ENCODE peak calls at places on chromosomes 13 and 19, in seven cellular contexts. B is K562, E is thoracic aorta, Q is fibroblast of the aortic adventitia, J is cardiac fibroblast, T is uterus, O is AG10803. C is an unnamed sample.
A peak's percentile ranks its signal among the peaks of the same experiment; 100 is the strongest.

GRCh38 chr13:91359566-91359965 is 12.1 kb downstream of the MIR17HG start:
- DNase-seq in B (no peak), E (no peak), Q (no peak), J (no peak), T (no peak), O (no peak), C (no peak)

GRCh38 chr13:100300708-100301107 is 211.8 kb downstream of the PCCA start:
- DNase-seq in B (no peak), E (no peak), Q (no peak), J (no peak), T (no peak), O (no peak), C (no peak)

GRCh38 chr13:59425211-59425721 is 738.5 kb downstream of the DIAPH3 start:
- DNase-seq in B (no peak), E (no peak), Q (peak; percentile 2), J (peak; percentile 25), T (no peak), O (peak; percentile 79), C (no peak)

GRCh38 chr19:57075801-57076492 is 43.8 kb upstream of the USP29 start:
- DNase-seq in B (no peak), E (no peak), Q (no peak), J (no peak), T (no peak), O (no peak), C (no peak)

GRCh38 chr19:5143471-5144411 is 174.8 kb downstream of the KDM4B start:
- DNase-seq in B (no peak), E (no peak), Q (no peak), J (no peak), T (no peak), O (no peak), C (peak; percentile 57)

GRCh38 chr13:48251616-48252081 is 18.6 kb downstream of the ITM2B start:
- DNase-seq in B (no peak), E (no peak), Q (peak; percentile 90), J (peak; percentile 71), T (no peak), O (peak; percentile 91), C (no peak)

GRCh38 chr19:39951686-39952085 is 17.3 kb upstream of the FCGBP start:
- DNase-seq in B (no peak), E (no peak), Q (peak; percentile 25), J (peak; percentile 35), T (no peak), O (peak; percentile 11), C (no peak)

GRCh38 chr19:47573076-47574026 is at the start of gene ZNF541:
- DNase-seq in B (peak; percentile 70), E (peak; percentile 12), Q (peak; percentile 35), J (peak; percentile 71), T (peak; percentile 31), O (peak; percentile 45), C (peak; percentile 79)

GRCh38 chr19:4705413-4706131 is 18.1 kb downstream of the DPP9 start:
- DNase-seq in B (no peak), E (no peak), Q (no peak), J (peak; percentile 14), T (no peak), O (no peak), C (no peak)

GRCh38 chr19:18645035-18645511 is 8.2 kb downstream of the KLHL26 start:
- DNase-seq in B (no peak), E (peak; percentile 46), Q (no peak), J (no peak), T (no peak), O (no peak), C (no peak)

GRCh38 chr19:55525289-55526101 is 11.4 kb downstream of the SBK2 start:
- DNase-seq in B (no peak), E (no peak), Q (no peak), J (no peak), T (no peak), O (no peak), C (no peak)

GRCh38 chr13:28047784-28048388 is 52.5 kb downstream of the FLT3 start:
- DNase-seq in B (no peak), E (no peak), Q (no peak), J (no peak), T (no peak), O (peak; percentile 26), C (no peak)

GRCh38 chr19:19459707-19460251 is 54.3 kb downstream of the GATAD2A start:
- DNase-seq in B (no peak), E (no peak), Q (peak; percentile 50), J (peak; percentile 56), T (no peak), O (peak; percentile 71), C (peak; percentile 89)

GRCh38 chr13:46992383-46992952 is 95.6 kb upstream of the HTR2A start:
- DNase-seq in B (peak; percentile 10), E (no peak), Q (peak; percentile 11), J (peak; percentile 40), T (no peak), O (peak; percentile 12), C (peak; percentile 12)

GRCh38 chr19:13089139-13089856 is 13.4 kb downstream of the LYL1 start:
- DNase-seq in B (peak; percentile 64), E (no peak), Q (no peak), J (no peak), T (no peak), O (no peak), C (peak; percentile 51)

GRCh38 chr13:64782459-64782858 is 2447.7 kb downstream of the PCDH9 start:
- DNase-seq in B (no peak), E (no peak), Q (no peak), J (no peak), T (no peak), O (no peak), C (no peak)

GRCh38 chr19:45492627-45493470 is 4.0 kb downstream of the RTN2 start:
- DNase-seq in B (peak; percentile 84), E (no peak), Q (peak; percentile 72), J (peak; percentile 89), T (no peak), O (peak; percentile 70), C (no peak)

GRCh38 chr19:15562861-15563260 is 52.2 kb upstream of the CYP4F8 start:
- DNase-seq in B (no peak), E (no peak), Q (peak; percentile 3), J (no peak), T (no peak), O (peak; percentile 43), C (no peak)

GRCh38 chr13:22757530-22758120 is 423.2 kb upstream of the SGCG start:
- DNase-seq in B (no peak), E (no peak), Q (peak; percentile 7), J (peak; percentile 20), T (no peak), O (peak; percentile 2), C (no peak)

GRCh38 chr19:1407662-1408299 is 395 bp downstream of the DAZAP1 start:
- DNase-seq in B (peak; percentile 87), E (no peak), Q (no peak), J (no peak), T (no peak), O (no peak), C (no peak)

GRCh38 chr13:30017880-30018279 is 167.5 kb upstream of the UBL3 start:
- DNase-seq in B (no peak), E (no peak), Q (no peak), J (no peak), T (no peak), O (no peak), C (no peak)
- TF ChIP-seq CTCF in B (no peak), E (no peak), Q (no peak), J (no peak), T (no peak), O (no peak), C (no peak)

DNA sequence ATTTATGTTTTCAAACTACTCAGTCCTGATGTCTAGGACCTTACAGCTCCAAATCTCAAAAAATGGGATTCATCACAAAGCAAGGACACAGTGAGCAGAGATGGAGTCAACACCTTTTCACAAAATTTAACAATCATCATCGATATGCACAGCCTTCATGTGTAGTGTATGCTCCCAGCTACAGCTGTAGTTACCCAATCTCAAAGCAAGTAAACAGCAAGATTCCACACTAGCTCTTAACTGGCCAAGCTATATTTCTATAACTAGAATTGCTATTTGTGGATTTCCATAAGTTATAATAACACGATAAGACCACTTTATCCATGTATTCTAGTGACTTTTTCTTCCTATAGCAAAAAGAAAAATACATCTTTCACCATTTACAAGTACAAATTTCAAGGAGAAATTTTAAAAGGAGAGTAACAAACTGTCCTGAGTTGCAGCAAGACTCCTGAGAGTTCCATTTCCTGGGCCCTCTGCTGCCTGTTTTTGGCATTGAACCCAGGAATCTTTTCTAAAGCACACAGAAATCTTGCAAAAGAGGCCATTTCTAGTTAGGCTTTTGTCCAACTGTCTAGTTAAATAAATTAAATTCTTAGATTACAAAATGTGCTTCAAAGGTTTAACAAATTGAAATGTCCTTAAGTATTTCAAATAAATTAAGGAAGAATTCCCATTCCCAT is 460.6 kb downstream of the FGF14 start:
- DNase-seq in B (no peak), E (no peak), Q (no peak), J (peak; percentile 3), T (no peak), O (peak; percentile 14), C (no peak)
- TF ChIP-seq CTCF in B (no peak), E (no peak), Q (peak; percentile 33), J (peak; percentile 37), T (no peak), O (peak; percentile 39), C (no peak)

DNA sequence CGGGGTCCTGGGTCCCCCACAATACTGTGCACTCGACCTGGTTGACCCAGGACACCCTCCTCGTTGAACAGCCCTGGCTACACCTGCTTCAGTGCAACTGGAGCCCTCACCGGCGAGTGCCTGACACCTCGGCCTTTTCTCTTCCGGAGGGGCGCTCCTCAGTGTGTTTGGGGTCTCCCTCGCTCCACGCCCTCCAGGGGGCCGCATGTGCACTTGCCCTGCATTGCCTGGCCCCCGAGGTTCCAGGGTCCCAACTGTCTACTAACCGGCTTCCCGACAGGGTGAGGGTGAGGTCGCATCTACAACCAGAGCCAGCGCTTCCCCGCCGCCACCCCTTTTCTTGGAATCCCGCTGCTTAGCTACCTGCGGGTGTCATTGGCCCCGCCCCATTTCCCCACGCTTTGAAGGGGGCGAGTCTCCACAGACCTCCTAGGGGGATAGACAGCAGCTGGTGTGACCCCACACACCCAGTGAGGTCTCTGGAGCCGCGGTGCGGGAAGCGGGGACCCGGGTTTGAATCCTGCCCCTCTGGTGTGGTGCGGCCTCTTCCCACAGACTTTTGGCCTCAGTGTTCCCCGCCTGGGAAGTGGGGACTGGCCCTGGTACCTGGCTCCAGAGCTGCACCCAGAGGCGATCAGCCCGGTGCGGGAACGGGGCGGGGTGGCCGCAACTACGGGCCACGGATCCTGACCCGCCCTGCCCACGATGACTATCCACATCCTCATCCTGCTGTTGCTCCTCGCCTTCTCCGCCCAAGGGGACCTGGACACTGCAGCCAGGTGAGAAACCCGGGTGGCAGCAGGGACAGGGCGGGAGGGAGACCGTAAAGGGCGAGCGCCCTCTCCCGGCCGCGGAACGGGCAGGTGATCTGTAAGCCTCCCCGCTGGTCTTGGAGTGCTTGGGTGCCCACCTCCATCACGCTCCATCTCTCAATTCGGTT is at the start of gene ADM5:
- DNase-seq in B (no peak), E (no peak), Q (no peak), J (no peak), T (peak; percentile 63), O (no peak), C (peak; percentile 58)
- TF ChIP-seq CTCF in B (no peak), E (no peak), Q (peak; percentile 53), J (peak; percentile 50), T (peak; percentile 64), O (peak; percentile 51), C (peak; percentile 69)

GRCh38 chr13:21008026-21008425 is 53.4 kb downstream of the LATS2 start:
- DNase-seq in B (no peak), E (no peak), Q (no peak), J (no peak), T (no peak), O (no peak), C (no peak)
- TF ChIP-seq CTCF in B (no peak), E (no peak), Q (no peak), J (no peak), T (no peak), O (no peak), C (no peak)

C was measured in activated CD8-positive, alpha-beta T cell treated with anti-CD3 and anti-CD28 coated beads for 36 hours.